ENCODE peak calls at places on chromosomes 2 and 18, in six cellular contexts. X is K562, Y is A549, E is HepG2, L is transverse colon, S is spleen. I is an unnamed sample.

GRCh38 chr2:105406221-105406620 is 7.4 kb upstream of the FHL2 start:
- DNase-seq in E (no peak), L (no peak), S (no peak), Y (no peak), X (no peak), I (no peak)

GRCh38 chr2:170812716-170813585 is 3.7 kb upstream of the GAD1 start:
- DNase-seq in E (peak), S (no peak), L (no peak), X (peak), Y (peak), I (peak)

GRCh38 chr2:198811198-198811597 is 646.5 kb downstream of the SATB2 start:
- DNase-seq in X (no peak), L (no peak), Y (no peak), E (no peak), S (no peak), I (no peak)

GRCh38 chr2:11090158-11090557 is 65.1 kb upstream of the SLC66A3 start:
- DNase-seq in E (no peak), X (no peak), L (no peak), S (no peak), Y (no peak), I (no peak)

GRCh38 chr2:880201-880970 is 70.3 kb upstream of the SNTG2 start:
- DNase-seq in X (no peak), L (no peak), S (no peak), Y (no peak), E (no peak), I (no peak)

GRCh38 chr18:73043231-73044000 is 175.6 kb upstream of the NETO1 start:
- DNase-seq in X (no peak), Y (no peak), L (no peak), S (no peak), E (no peak), I (no peak)

GRCh38 chr18:63159590-63159989 is 160.0 kb downstream of the BCL2 start:
- DNase-seq in L (peak), Y (no peak), X (no peak), S (no peak), E (no peak), I (no peak)

GRCh38 chr2:25479761-25480160 is 138.0 kb upstream of the DNMT3A start:
- DNase-seq in Y (no peak), S (no peak), E (no peak), X (no peak), L (no peak), I (no peak)

GRCh38 chr2:215410932-215411285 is 25.0 kb downstream of the FN1 start:
- DNase-seq in S (no peak), E (peak), Y (peak), X (no peak), L (no peak), I (peak)

GRCh38 chr18:23825978-23826405 is 136.7 kb downstream of the LAMA3 start:
- DNase-seq in E (no peak), Y (no peak), X (no peak), S (no peak), L (peak), I (no peak)

GRCh38 chr2:66571873-66572272 is 136.9 kb downstream of the MEIS1 start:
- DNase-seq in Y (no peak), S (no peak), L (no peak), E (no peak), X (no peak), I (no peak)

GRCh38 chr2:221844966-221845365 is 272.9 kb upstream of the EPHA4 start:
- DNase-seq in L (no peak), Y (no peak), E (no peak), S (no peak), X (no peak), I (no peak)

GRCh38 chr2:128474962-128475361 is 156.3 kb upstream of the HS6ST1 start:
- DNase-seq in E (no peak), X (no peak), Y (no peak), L (no peak), S (no peak), I (no peak)

GRCh38 chr2:121565389-121566250 is 34.9 kb downstream of the RNU4ATAC start:
- DNase-seq in Y (no peak), X (no peak), S (no peak), L (no peak), E (no peak), I (no peak)

GRCh38 chr2:47073641-47074040 is 81.5 kb downstream of the STPG4 start:
- DNase-seq in X (no peak), Y (no peak), L (peak), E (no peak), S (peak), I (no peak)

GRCh38 chr18:78849458-78849857 is 130.2 kb upstream of the SALL3 start:
- DNase-seq in X (no peak), L (no peak), S (no peak), E (no peak), Y (no peak), I (no peak)

GRCh38 chr2:38665854-38666577 is at the start of gene GALM:
- DNase-seq in L (peak), S (peak), Y (peak), E (peak), X (peak), I (peak)
- TF ChIP-seq POLR2A in L (peak), S (no peak), Y (peak), E (peak), X (peak), I (no peak)

DNA sequence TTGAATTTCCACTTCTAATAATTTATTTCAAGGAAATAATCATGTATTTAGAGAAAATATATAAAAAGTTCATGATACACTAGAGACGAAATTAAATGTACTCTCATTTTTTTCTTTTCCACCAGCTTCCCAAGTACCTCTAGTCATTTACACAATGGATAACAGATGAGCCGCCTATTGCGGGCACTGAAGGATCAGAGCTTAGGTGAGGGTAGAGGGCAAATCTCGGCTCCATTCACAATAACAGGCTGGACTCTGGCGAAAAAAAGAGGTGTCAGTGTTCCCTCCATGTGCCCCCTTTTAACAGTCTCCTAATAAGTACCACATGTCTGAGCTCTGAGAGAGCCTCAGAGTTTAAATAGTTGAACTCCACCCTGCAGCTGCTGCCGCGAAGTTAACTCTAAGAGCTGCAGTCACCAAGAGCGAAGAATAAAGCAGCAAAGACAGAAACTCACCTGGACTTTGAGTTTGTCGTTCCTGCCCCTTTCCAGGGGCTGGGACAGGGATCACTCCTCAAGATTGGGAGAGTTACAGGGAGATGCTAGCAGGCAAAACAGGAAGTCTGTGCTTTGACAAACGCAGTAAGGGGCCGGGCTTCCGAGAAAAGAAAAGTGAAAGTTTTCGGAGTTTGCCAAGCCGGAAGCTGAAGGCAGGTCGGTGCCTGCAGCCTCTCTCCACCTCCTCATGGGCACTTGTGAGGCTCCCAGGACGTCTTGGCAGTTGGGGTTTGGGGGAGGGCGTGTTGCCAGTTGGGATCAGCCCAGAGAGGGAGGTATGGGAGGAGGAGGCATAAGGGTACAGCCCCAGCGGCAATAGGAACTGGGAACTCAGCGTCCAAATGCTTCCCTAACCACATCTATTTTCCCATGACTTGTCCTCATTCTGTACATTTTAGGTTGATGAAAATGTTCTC is at the start of gene SP110:
- DNase-seq in S (peak), Y (peak), L (peak), X (peak), E (peak), I (peak)
- TF ChIP-seq POLR2A in S (no peak), Y (peak), L (peak), X (peak), E (peak), I (peak)

GRCh38 chr18:37361223-37362157 is 204.1 kb downstream of the CELF4 start:
- DNase-seq in S (no peak), E (no peak), L (no peak), X (no peak), Y (no peak), I (no peak)

GRCh38 chr18:37364237-37364636 is 201.4 kb downstream of the CELF4 start:
- DNase-seq in L (no peak), Y (no peak), S (no peak), E (no peak), X (no peak), I (no peak)

GRCh38 chr18:37368110-37368812 is 197.3 kb downstream of the CELF4 start:
- DNase-seq in L (no peak), X (no peak), S (no peak), Y (no peak), E (no peak), I (no peak)

GRCh38 chr18:37362158-37362890 is 203.3 kb downstream of the CELF4 start:
- DNase-seq in Y (no peak), X (no peak), E (peak), L (no peak), S (no peak), I (no peak)
- TF ChIP-seq POLR2A in Y (no peak), X (no peak), E (no peak), L (no peak), S (no peak), I (no peak)

GRCh38 chr2:236569593-236569973 is at the start of gene ACKR3:
- DNase-seq in S (peak), E (peak), L (peak), Y (peak), X (no peak), I (peak)
- TF ChIP-seq POLR2A in S (no peak), E (no peak), L (peak), Y (peak), X (no peak), I (no peak)

GRCh38 chr2:30446602-30447148 is 371 bp upstream of the LCLAT1 start:
- DNase-seq in X (no peak), L (no peak), E (no peak), Y (no peak), S (no peak), I (peak)
- TF ChIP-seq POLR2A in X (no peak), L (no peak), E (no peak), Y (no peak), S (no peak), I (no peak)

GRCh38 chr2:202072226-202072625 is 829 bp upstream of the KIAA2012 start:
- DNase-seq in E (peak), S (no peak), X (peak), L (no peak), Y (no peak), I (no peak)
- TF ChIP-seq POLR2A in E (no peak), S (no peak), X (no peak), L (no peak), Y (no peak), I (no peak)

GRCh38 chr18:44826418-44827259 is 146.0 kb downstream of the SETBP1 start:
- DNase-seq in Y (no peak), X (no peak), L (peak), E (no peak), S (no peak), I (no peak)

GRCh38 chr18:44828080-44828479 is 147.4 kb downstream of the SETBP1 start:
- DNase-seq in Y (no peak), S (no peak), L (no peak), X (no peak), E (no peak), I (no peak)

GRCh38 chr18:44835555-44836156 is 155.0 kb downstream of the SETBP1 start:
- DNase-seq in S (no peak), X (no peak), L (no peak), Y (no peak), E (no peak), I (no peak)

GRCh38 chr18:44834867-44835469 is 154.3 kb downstream of the SETBP1 start:
- DNase-seq in E (no peak), S (no peak), Y (no peak), L (no peak), X (peak), I (no peak)

DNA sequence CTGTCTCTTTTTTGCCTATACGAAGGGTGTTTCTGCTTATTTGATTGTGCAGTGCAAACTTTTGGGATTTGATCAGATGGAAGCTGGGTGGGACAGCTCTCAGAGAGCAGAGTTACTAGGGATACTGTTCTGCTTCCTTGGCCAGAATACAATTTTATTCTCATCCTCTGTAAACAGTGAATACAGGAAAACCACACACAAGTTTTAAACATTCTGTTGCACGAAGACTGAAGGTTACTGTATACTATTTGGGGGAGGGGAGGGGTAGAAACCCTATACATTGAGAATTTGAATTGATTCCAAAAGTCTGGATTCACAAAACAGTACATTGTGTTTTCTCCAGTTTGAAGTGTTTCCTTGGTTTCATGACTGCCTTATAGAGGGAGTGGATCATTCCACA is 149.9 kb downstream of the SETBP1 start:
- DNase-seq in S (no peak), L (no peak), X (no peak), E (no peak), Y (no peak), I (no peak)
- TF ChIP-seq POLR2A in S (no peak), L (no peak), X (no peak), E (no peak), Y (no peak), I (no peak)

GRCh38 chr2:217248312-217248935 is 388.6 kb upstream of the TNP1 start:
- DNase-seq in Y (no peak), X (no peak), S (no peak), E (no peak), L (peak), I (no peak)
- TF ChIP-seq POLR2A in Y (no peak), X (no peak), S (no peak), E (no peak), L (no peak), I (no peak)

I was measured in H54.